ENCODE peak calls at places on chromosomes 1 and 21, in nine cellular contexts. P is SK-N-SH; K is M059J; Z is GDM1; W is activated CD4-positive, alpha-beta T cell treated with anti-CD3 and anti-CD28 coated beads for 4 hours; H is esophagus squamous epithelium; Q is T-cell; N is mesendoderm; O is activated CD8-positive, alpha-beta memory T cell treated with anti-CD3 and anti-CD28 coated beads, Interleukin-2, amount 10 ng/mL, durations not matched to agents 7 days and 5 days. G is an unnamed sample.
A peak's percentile ranks its signal among the peaks of the same experiment; 100 is the strongest.

GRCh38 chr1:11407301-11407994 is 71.5 kb upstream of the DISP3 start:
- DNase-seq in P (no peak), K (no peak), Z (peak; percentile 2), W (peak; percentile 9), H (no peak), Q (no peak), N (no peak), O (peak; percentile 62), G (no peak)

GRCh38 chr1:175742790-175743459 is 470 bp downstream of the TNR start:
- DNase-seq in P (peak; percentile 43), K (peak; percentile 31), Z (no peak), W (no peak), H (no peak), Q (no peak), N (peak; percentile 91), O (no peak), G (no peak)

GRCh38 chr21:19130379-19131028 is 726.9 kb upstream of the TMPRSS15 start:
- DNase-seq in P (no peak), K (no peak), Z (no peak), W (no peak), H (no peak), Q (no peak), N (peak; percentile 3), O (no peak), G (no peak)

GRCh38 chr1:228361314-228362140 is 45.1 kb downstream of the TRIM11 start:
- DNase-seq in P (no peak), K (no peak), Z (no peak), W (no peak), H (no peak), Q (no peak), N (no peak), O (no peak), G (no peak)

GRCh38 chr21:8991088-8991907 is 1530.1 kb upstream of the TPTE start:
- DNase-seq in P (no peak), K (no peak), Z (no peak), W (no peak), H (no peak), Q (no peak), N (no peak), O (no peak), G (no peak)

GRCh38 chr1:202622388-202622787 is 87.9 kb downstream of the SYT2 start:
- DNase-seq in P (no peak), K (no peak), Z (no peak), W (no peak), H (no peak), Q (no peak), N (no peak), O (no peak), G (no peak)

GRCh38 chr1:204584699-204585372 is 68.6 kb downstream of the MDM4 start:
- DNase-seq in P (peak; percentile 59), K (no peak), Z (no peak), W (no peak), H (no peak), Q (peak; percentile 3), N (peak; percentile 66), O (peak; percentile 63), G (no peak)

GRCh38 chr1:107526524-107527198 is 385.8 kb downstream of the NTNG1 start:
- DNase-seq in P (no peak), K (no peak), Z (no peak), W (no peak), H (no peak), Q (no peak), N (no peak), O (no peak), G (no peak)

GRCh38 chr1:237740831-237741230 is 149.9 kb downstream of the ZP4 start:
- DNase-seq in P (no peak), K (no peak), Z (no peak), W (no peak), H (no peak), Q (no peak), N (no peak), O (no peak), G (no peak)

GRCh38 chr1:22852144-22852543 is 120.5 kb downstream of the LACTBL1 start:
- DNase-seq in P (no peak), K (no peak), Z (no peak), W (no peak), H (no peak), Q (no peak), N (no peak), O (no peak), G (no peak)

GRCh38 chr21:26777166-26777565 is 68.0 kb downstream of the ADAMTS1 start:
- DNase-seq in P (no peak), K (no peak), Z (no peak), W (no peak), H (no peak), Q (no peak), N (no peak), O (no peak), G (no peak)

GRCh38 chr1:174726167-174726879 is 273.4 kb upstream of the CACYBP start:
- DNase-seq in P (no peak), K (peak; percentile 37), Z (no peak), W (no peak), H (no peak), Q (no peak), N (peak; percentile 31), O (no peak), G (no peak)

GRCh38 chr1:101739826-101740330 is 256.8 kb downstream of the OLFM3 start:
- DNase-seq in P (no peak), K (no peak), Z (no peak), W (no peak), H (no peak), Q (no peak), N (no peak), O (no peak), G (no peak)

GRCh38 chr1:234980657-234981396 is 147.8 kb downstream of the TOMM20 start:
- DNase-seq in P (peak; percentile 39), K (peak; percentile 99), Z (peak; percentile 98), W (peak; percentile 78), H (peak; percentile 76), Q (peak; percentile 33), N (no peak), O (peak; percentile 90), G (no peak)

G was measured in vagina.